ENCODE peak calls at places on chromosomes 2 and 18, in nine cellular contexts. Z is adrenal gland; H is body of pancreas; O is CD8-positive, alpha-beta T cell; L is lower lobe of right lung; U is GM23338; J is hepatocyte; D is HCT116; K is psoas muscle. P is an unnamed sample. For H3K36me3, the result is how much of the 10 kb centered on the place peaks cover.

GRCh38 chr2:80086831-80087230 is 217.7 kb downstream of the LRRTM1 start:
- DNase-seq in L (no peak), H (no peak), O (no peak), U (peak), K (no peak), J (peak), Z (no peak), D (no peak), P (no peak)

GRCh38 chr2:118723394-118723793 is 124.1 kb downstream of the EN1 start:
- DNase-seq in O (no peak), K (no peak), U (no peak), D (no peak), Z (no peak), J (no peak), L (no peak), H (no peak), P (no peak)

GRCh38 chr2:207768891-207769596 is 662 bp downstream of the FZD5 start:
- DNase-seq in H (peak), U (no peak), K (no peak), D (no peak), O (no peak), J (peak), Z (peak), L (peak), P (peak)

GRCh38 chr2:177869209-177869608 is 203.4 kb downstream of the PDE11A start:
- DNase-seq in U (no peak), L (no peak), Z (no peak), O (no peak), K (no peak), D (no peak), H (no peak), J (no peak), P (no peak)

GRCh38 chr2:118133916-118134315 is 45.6 kb downstream of the INSIG2 start:
- DNase-seq in D (no peak), L (no peak), Z (no peak), O (no peak), H (no peak), K (no peak), U (no peak), J (no peak), P (no peak)

GRCh38 chr2:9826208-9826607 is 17.1 kb upstream of the TAF1B start:
- DNase-seq in L (no peak), O (no peak), J (no peak), D (no peak), H (no peak), Z (no peak), K (no peak), U (no peak), P (no peak)

GRCh38 chr18:53792762-53793161 is 431.7 kb downstream of the MBD2 start:
- DNase-seq in L (no peak), U (no peak), H (no peak), D (no peak), K (no peak), J (no peak), Z (no peak), O (no peak), P (no peak)

GRCh38 chr18:31219395-31219794 is 56.7 kb upstream of the DSC1 start:
- DNase-seq in J (no peak), U (no peak), K (no peak), O (no peak), D (no peak), L (no peak), H (no peak), Z (no peak), P (no peak)

GRCh38 chr2:95342556-95343320 is 45.6 kb downstream of the KCNIP3 start:
- DNase-seq in U (no peak), D (no peak), H (no peak), Z (no peak), O (no peak), L (peak), J (no peak), K (no peak), P (peak)

GRCh38 chr2:111219285-111219684 is 98.6 kb downstream of the BCL2L11 start:
- DNase-seq in D (no peak), O (no peak), J (no peak), K (no peak), U (peak), Z (no peak), L (no peak), H (no peak), P (no peak)

DNA sequence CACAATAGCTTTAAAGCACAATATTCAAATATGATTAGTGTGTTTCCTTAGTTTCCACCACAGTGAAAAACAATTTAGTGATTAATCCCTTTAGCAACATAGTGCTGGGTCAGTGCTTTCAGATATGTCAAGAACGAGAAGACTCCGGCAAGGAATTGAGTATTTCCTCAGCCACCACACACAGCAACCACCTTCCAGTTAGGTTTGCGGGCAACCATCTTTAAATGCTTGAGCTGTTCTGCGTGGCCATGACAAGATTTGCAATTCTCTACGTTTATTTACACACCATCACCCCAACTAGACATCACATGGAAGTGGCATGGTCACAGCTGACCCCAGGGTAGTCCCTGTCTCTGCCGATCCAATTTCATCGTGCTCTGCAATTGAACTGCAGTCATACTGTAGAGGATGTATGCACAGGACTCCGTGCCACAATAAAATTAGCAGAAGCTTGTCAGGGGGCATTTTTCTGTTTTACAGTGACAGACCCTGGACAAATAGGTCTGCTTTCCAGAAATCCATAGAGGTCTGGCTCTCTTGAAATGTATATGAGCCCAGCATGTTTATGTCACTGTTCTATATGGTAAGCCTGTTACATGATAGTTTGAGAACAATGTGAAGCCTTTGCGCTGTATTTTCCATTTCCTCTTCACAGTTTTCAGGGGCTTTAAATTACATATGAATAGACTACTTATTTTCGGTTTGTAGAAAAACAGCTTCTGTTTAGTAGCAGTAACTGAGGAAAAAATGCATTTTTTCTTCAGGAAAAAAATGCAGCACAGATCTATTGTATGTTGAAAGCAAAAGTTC is 605.2 kb downstream of the NR4A2 start:
- DNase-seq in O (no peak), J (no peak), H (no peak), L (no peak), U (peak), Z (no peak), D (no peak), K (no peak), P (no peak)
- H3K4me3 ChIP-seq in O (no peak), J (no peak), H (no peak), L (no peak), U (peak), Z (no peak), D (no peak), K (no peak), P (no peak)

GRCh38 chr2:190930411-190930810 is 49.8 kb downstream of the GLS start:
- DNase-seq in Z (no peak), D (no peak), K (no peak), U (no peak), L (no peak), O (no peak), H (no peak), J (no peak), P (no peak)
- H3K36me3 ChIP-seq in Z (under half), D (under half), K (half or more), U (under half), L (half or more), O (under half), H (under half), J (under half), P (half or more)

GRCh38 chr2:205527801-205528200 is 154.5 kb upstream of the NRP2 start:
- DNase-seq in O (no peak), U (no peak), Z (no peak), J (no peak), L (no peak), D (no peak), K (no peak), H (no peak), P (no peak)

GRCh38 chr2:205534997-205535396 is 147.3 kb upstream of the NRP2 start:
- DNase-seq in O (no peak), U (no peak), H (no peak), J (no peak), Z (no peak), L (no peak), K (no peak), D (no peak), P (no peak)

DNA sequence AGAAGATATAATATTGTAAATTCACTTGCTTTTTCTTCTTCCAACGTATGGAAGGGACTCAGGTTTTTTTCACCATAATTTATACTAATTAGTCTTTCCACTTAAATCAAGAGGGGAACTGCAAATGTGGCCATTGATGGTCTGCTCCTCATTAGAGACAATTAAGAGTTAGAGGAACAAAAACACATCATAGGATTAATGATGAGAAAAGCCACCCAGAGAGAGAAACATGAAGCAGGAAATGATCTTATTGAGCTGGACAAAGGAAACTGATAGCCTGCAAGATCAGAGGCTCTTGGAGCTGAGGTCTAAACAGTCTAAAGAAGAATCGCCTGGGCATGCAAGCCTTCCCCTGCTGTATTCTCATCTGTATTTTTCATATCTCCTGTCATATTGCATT is 151.2 kb upstream of the NRP2 start:
- DNase-seq in D (no peak), K (no peak), U (no peak), H (no peak), J (no peak), Z (no peak), L (no peak), O (no peak), P (no peak)
- TF ChIP-seq CTCF in D (no peak), K (no peak), U (no peak), H (no peak), J (no peak), Z (no peak), L (no peak), O (no peak), P (no peak)

GRCh38 chr2:146820672-146821071 is 1024.2 kb upstream of the ACVR2A start:
- DNase-seq in Z (no peak), K (no peak), U (no peak), H (no peak), J (no peak), L (no peak), D (no peak), O (no peak), P (no peak)
- H3K4me3 ChIP-seq in Z (no peak), K (no peak), U (no peak), H (no peak), J (no peak), L (no peak), D (peak), O (no peak), P (no peak)

DNA sequence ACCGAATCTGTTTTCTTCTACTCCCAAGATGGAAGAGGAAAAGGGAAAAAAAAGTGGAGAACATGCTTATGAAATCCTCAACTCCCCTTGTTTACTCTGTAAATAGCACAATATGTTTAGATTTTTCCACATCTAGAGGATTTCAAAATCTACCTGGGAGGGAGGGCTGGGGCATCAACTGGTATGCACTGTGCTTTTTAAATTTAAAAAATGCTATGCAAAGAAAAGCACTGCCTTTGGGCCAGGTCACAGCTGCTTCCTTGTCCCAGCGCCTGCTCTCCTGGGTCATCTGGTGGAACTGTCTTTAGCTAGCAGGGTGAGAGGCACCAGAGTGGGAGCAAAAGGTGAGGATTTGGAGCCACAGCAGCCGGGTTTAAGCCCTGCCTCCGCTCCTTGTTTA is 88.2 kb upstream of the BOD1L2 start:
- DNase-seq in J (no peak), D (no peak), O (no peak), K (no peak), H (no peak), Z (no peak), U (no peak), L (no peak), P (no peak)
- H3K36me3 ChIP-seq in J (under half), D (under half), O (under half), K (under half), H (under half), Z (under half), U (under half), L (under half), P (under half)

P was measured in upper lobe of right lung.